ENCODE peak calls at places on chromosomes 16 and 17, in five cellular contexts. X, J, P, R and B are unnamed samples.

GRCh38 chr16:3112058-3112880 is at the start of gene ZNF205:
- DNase-seq in X (peak; percentile 67), J (peak; percentile 59), P (no peak), R (peak; percentile 79), B (peak; percentile 81)

GRCh38 chr17:70608957-70609356 is 439.6 kb downstream of the KCNJ2 start:
- DNase-seq in X (no peak), J (no peak), P (no peak), R (no peak), B (no peak)

GRCh38 chr16:87423429-87423828 is 31.3 kb downstream of the MAP1LC3B start:
- DNase-seq in X (no peak), J (no peak), P (no peak), R (no peak), B (no peak)

GRCh38 chr17:57663326-57664070 is 81.6 kb downstream of the CCDC182 start:
- DNase-seq in X (no peak), J (no peak), P (no peak), R (no peak), B (no peak)

GRCh38 chr16:13607289-13607688 is 312.7 kb upstream of the ERCC4 start:
- DNase-seq in X (no peak), J (no peak), P (no peak), R (no peak), B (no peak)

GRCh38 chr17:38608648-38609047 is 2.9 kb upstream of the SRCIN1 start:
- DNase-seq in X (no peak), J (peak; percentile 19), P (no peak), R (no peak), B (no peak)

GRCh38 chr16:85610446-85611204 is 2.5 kb upstream of the GSE1 start:
- DNase-seq in X (peak; percentile 89), J (peak; percentile 67), P (peak; percentile 83), R (peak; percentile 84), B (peak; percentile 92)

GRCh38 chr16:6483634-6484033 is 849.0 kb upstream of the RBFOX1 start:
- DNase-seq in X (no peak), J (no peak), P (no peak), R (no peak), B (no peak)

GRCh38 chr16:88483392-88483641 is 30.2 kb downstream of the ZFPM1 start:
- DNase-seq in X (no peak), J (no peak), P (no peak), R (no peak), B (no peak)

GRCh38 chr17:80166446-80166845 is 3.4 kb upstream of the CARD14 start:
- DNase-seq in X (no peak), J (no peak), P (no peak), R (no peak), B (no peak)

GRCh38 chr16:81637336-81638235 is 141.5 kb upstream of the PLCG2 start:
- DNase-seq in X (no peak), J (no peak), P (no peak), R (no peak), B (no peak)

GRCh38 chr16:66479661-66480264 is 52.7 kb downstream of the BEAN1 start:
- DNase-seq in X (no peak), J (no peak), P (no peak), R (no peak), B (peak; percentile 62)

GRCh38 chr16:66480265-66481080 is 53.4 kb downstream of the BEAN1 start:
- DNase-seq in X (no peak), J (peak; percentile 72), P (no peak), R (peak; percentile 1), B (peak; percentile 70)

GRCh38 chr16:66481081-66481942 is 54.2 kb downstream of the BEAN1 start:
- DNase-seq in X (no peak), J (no peak), P (no peak), R (peak; percentile 2), B (peak; percentile 58)

GRCh38 chr16:66477028-66477515 is 50.0 kb downstream of the BEAN1 start:
- DNase-seq in X (no peak), J (no peak), P (no peak), R (no peak), B (no peak)

DNA sequence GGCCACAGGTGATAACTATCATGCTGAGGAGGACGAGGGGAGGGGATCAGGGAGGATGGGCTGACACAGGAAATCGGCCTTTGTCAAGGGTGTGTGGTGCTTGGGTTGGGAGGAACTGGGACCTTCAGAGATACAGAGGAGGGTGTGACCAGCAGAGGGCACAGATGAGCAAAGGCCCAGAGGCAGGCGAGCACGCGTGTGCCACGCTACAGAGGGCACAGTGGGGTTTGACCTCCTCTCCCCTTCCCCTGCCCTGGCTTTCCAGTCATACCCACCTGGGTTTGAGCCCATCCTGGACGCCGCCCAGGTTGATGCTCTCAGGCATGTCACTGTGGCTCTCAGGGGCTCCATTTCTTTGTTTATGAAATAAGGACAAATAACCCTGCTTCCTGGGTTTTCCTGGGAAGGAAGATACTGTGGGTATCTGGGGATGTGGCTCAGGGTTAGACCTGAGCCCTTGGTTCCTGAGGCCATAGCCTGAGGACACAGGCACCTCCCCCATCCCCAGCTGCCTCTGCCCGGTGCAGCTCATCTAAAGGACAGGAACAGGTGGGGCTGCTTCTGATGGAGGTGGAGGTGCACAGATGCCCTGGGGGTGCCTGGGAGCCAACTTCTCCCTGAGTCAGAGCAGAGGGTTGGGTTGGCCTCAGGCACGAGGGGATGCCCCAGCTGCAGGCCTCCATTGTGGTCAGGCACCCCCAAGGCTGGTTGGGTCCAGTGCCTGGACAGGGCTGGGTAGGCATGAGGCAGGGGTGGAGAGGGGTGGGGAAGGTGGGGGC is 51.8 kb downstream of the BEAN1 start:
- DNase-seq in X (no peak), J (peak; percentile 44), P (peak; percentile 54), R (peak; percentile 75), B (peak; percentile 62)
- TF ChIP-seq CTCF in X (peak; percentile 57), J (peak; percentile 96), P (peak; percentile 88), R (peak; percentile 75), B (peak; percentile 73)

GRCh38 chr16:64092284-64092683 is 1029.6 kb downstream of the CDH11 start:
- DNase-seq in X (no peak), J (peak; percentile 96), P (no peak), R (no peak), B (no peak)

GRCh38 chr16:64090327-64090726 is 1031.5 kb downstream of the CDH11 start:
- DNase-seq in X (no peak), J (no peak), P (no peak), R (no peak), B (no peak)

GRCh38 chr16:64088838-64089237 is 1033.0 kb downstream of the CDH11 start:
- DNase-seq in X (no peak), J (no peak), P (no peak), R (no peak), B (no peak)

GRCh38 chr16:64085291-64085690 is 1036.6 kb downstream of the CDH11 start:
- DNase-seq in X (no peak), J (no peak), P (no peak), R (no peak), B (no peak)

GRCh38 chr16:64089697-64090096 is 1032.2 kb downstream of the CDH11 start:
- DNase-seq in X (no peak), J (peak; percentile 41), P (no peak), R (peak; percentile 8), B (no peak)
- TF ChIP-seq CTCF in X (peak; percentile 65), J (peak; percentile 46), P (no peak), R (peak; percentile 53), B (peak; percentile 69)

GRCh38 chr16:878886-879285 is 78.4 kb upstream of the GNG13 start:
- DNase-seq in X (no peak), J (no peak), P (no peak), R (no peak), B (no peak)

GRCh38 chr16:876523-877241 is 76.1 kb upstream of the GNG13 start:
- DNase-seq in X (no peak), J (no peak), P (no peak), R (no peak), B (no peak)

GRCh38 chr16:879461-879861 is 78.9 kb upstream of the GNG13 start:
- DNase-seq in X (no peak), J (no peak), P (no peak), R (no peak), B (no peak)

GRCh38 chr16:877242-878065 is 76.9 kb upstream of the GNG13 start:
- DNase-seq in X (no peak), J (no peak), P (no peak), R (no peak), B (no peak)

DNA sequence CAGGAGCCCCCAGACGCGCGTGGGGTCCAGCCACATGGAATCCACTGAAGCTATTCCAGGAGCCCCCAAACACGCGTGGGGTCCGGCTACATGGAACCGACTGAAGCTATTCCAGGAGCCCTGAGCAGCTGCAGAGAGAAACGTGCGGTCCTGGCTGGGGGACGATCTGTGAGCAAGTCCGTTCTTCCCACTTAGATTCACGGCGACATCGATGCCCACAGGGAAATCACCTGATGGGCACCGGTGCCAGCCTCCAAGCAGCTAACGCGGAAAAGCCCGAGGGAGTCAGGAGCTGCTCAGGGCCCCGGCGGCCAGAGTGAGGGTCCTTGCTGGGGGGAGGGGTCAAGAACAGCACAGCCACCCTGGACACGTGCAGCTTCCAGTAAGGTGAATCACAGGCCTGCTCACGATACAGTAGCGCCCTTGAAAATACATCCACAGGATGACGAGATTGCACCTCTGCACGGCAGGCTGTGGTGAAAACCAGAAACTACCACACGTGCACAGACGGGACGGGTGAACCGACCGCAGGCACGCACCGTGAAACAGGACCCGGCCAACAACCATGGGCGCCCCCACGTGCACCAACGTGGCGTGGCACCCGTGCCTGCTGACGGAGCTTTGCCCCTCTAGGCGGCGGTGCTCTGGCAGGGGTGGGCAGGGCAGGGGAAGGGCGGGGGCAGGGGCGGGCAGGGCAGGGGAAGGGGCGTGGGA is 77.7 kb upstream of the GNG13 start:
- DNase-seq in X (no peak), J (no peak), P (peak; percentile 44), R (no peak), B (no peak)
- TF ChIP-seq CTCF in X (peak; percentile 19), J (no peak), P (peak; percentile 67), R (no peak), B (peak; percentile 44)

GRCh38 chr17:74385201-74385600 is 17.9 kb downstream of the GPR142 start:
- DNase-seq in X (no peak), J (no peak), P (no peak), R (no peak), B (no peak)

GRCh38 chr17:74379495-74380085 is 12.3 kb downstream of the GPR142 start:
- DNase-seq in X (peak; percentile 98), J (peak; percentile 50), P (peak; percentile 69), R (peak; percentile 94), B (peak; percentile 97)

GRCh38 chr17:74383140-74383539 is 15.8 kb downstream of the GPR142 start:
- DNase-seq in X (no peak), J (no peak), P (no peak), R (no peak), B (no peak)

GRCh38 chr17:74380959-74381808 is 13.9 kb downstream of the GPR142 start:
- DNase-seq in X (no peak), J (no peak), P (no peak), R (no peak), B (no peak)

DNA sequence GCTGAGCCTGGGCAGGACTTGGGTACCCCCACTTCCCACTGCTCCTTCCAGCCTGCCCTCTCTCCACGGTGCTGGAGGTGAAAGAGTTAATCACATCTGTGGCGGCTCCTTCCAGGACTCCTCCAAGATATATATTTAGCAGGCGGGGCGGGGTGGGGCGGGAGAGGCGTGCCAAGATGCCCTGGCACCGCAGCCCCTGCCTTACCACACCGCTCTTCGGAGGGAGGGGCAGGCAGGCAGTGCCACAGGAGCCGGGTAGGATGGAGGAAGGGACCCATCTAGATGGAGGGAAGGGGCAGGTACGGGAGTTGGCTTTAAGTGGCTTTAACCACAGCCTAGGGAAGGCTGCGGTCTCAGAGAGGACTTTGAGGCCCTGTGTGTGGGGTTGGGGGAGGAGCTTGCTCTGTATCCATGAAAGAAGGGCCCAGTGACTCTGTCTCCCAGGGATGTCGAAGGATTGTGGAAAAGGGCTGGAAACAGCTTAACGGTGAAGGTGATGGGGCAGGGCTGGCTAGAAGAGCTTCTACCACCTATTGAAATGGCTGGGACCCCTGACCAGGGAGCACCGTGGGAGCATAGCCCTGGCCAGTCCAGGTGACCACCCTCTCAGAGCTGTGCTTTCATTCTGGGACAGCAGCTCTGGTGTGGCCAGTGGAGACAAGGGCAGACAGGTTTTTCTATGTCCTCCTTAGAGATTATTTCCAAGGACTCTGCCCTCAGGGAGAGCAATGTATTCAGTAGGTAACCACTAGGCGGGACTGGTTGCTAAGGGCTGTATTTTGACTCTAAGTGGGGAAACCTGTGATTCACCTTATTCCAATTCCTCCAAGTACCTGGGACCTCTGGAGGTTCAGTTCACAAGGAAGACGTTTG is 13.0 kb downstream of the GPR142 start:
- DNase-seq in X (no peak), J (peak; percentile 79), P (peak; percentile 54), R (no peak), B (no peak)
- TF ChIP-seq CTCF in X (peak; percentile 11), J (peak; percentile 53), P (peak; percentile 27), R (no peak), B (no peak)